ENCODE peak calls at places on chromosomes 5 and 9, in seven cellular contexts. One of them, this sample, is unnamed.

GRCh38 chr9:126591922-126592321 is 21.8 kb upstream of the LMX1B start:
- DNase-seq in NCI-H1105 treated with DMSO at 0.1 percent for 48 hours: peak
- DNase-seq in left cardiac atrium: no peak
- DNase-seq in dorsolateral prefrontal cortex: no peak
- DNase-seq in body of pancreas: no peak
- DNase-seq in C1 segment of cervical spinal cord: no peak
- DNase-seq in psoas muscle: no peak
- DNase-seq in this sample: no peak

GRCh38 chr5:96597441-96598020 is 64.6 kb upstream of the CAST start:
- DNase-seq in left cardiac atrium: no peak
- DNase-seq in body of pancreas: no peak
- DNase-seq in NCI-H1105 treated with DMSO at 0.1 percent for 48 hours: no peak
- DNase-seq in C1 segment of cervical spinal cord: no peak
- DNase-seq in psoas muscle: no peak
- DNase-seq in dorsolateral prefrontal cortex: no peak
- DNase-seq in this sample: no peak

GRCh38 chr9:13971910-13972655 is 341.9 kb downstream of the NFIB start:
- DNase-seq in NCI-H1105 treated with DMSO at 0.1 percent for 48 hours: no peak
- DNase-seq in C1 segment of cervical spinal cord: no peak
- DNase-seq in body of pancreas: no peak
- DNase-seq in left cardiac atrium: no peak
- DNase-seq in psoas muscle: no peak
- DNase-seq in dorsolateral prefrontal cortex: no peak
- DNase-seq in this sample: no peak

GRCh38 chr5:110536120-110537115 is 190.1 kb downstream of the TMEM232 start:
- DNase-seq in body of pancreas: peak
- DNase-seq in dorsolateral prefrontal cortex: no peak
- DNase-seq in NCI-H1105 treated with DMSO at 0.1 percent for 48 hours: no peak
- DNase-seq in left cardiac atrium: peak
- DNase-seq in C1 segment of cervical spinal cord: no peak
- DNase-seq in psoas muscle: no peak
- DNase-seq in this sample: no peak

GRCh38 chr5:50709471-50709870 is 43.0 kb downstream of the PARP8 start:
- DNase-seq in body of pancreas: no peak
- DNase-seq in C1 segment of cervical spinal cord: no peak
- DNase-seq in left cardiac atrium: no peak
- DNase-seq in dorsolateral prefrontal cortex: no peak
- DNase-seq in psoas muscle: no peak
- DNase-seq in NCI-H1105 treated with DMSO at 0.1 percent for 48 hours: no peak
- DNase-seq in this sample: no peak

GRCh38 chr5:4130819-4131218 is 535.2 kb downstream of the IRX1 start:
- DNase-seq in C1 segment of cervical spinal cord: no peak
- DNase-seq in left cardiac atrium: no peak
- DNase-seq in NCI-H1105 treated with DMSO at 0.1 percent for 48 hours: no peak
- DNase-seq in dorsolateral prefrontal cortex: no peak
- DNase-seq in psoas muscle: no peak
- DNase-seq in body of pancreas: no peak
- DNase-seq in this sample: no peak

GRCh38 chr5:148615644-148616283 is 38.6 kb downstream of the HTR4 start:
- DNase-seq in C1 segment of cervical spinal cord: no peak
- DNase-seq in body of pancreas: no peak
- DNase-seq in psoas muscle: no peak
- DNase-seq in left cardiac atrium: no peak
- DNase-seq in NCI-H1105 treated with DMSO at 0.1 percent for 48 hours: no peak
- DNase-seq in dorsolateral prefrontal cortex: no peak
- DNase-seq in this sample: no peak

GRCh38 chr5:76081811-76082783 is 1.1 kb upstream of the SV2C start:
- DNase-seq in left cardiac atrium: no peak
- DNase-seq in psoas muscle: no peak
- DNase-seq in body of pancreas: no peak
- DNase-seq in NCI-H1105 treated with DMSO at 0.1 percent for 48 hours: no peak
- DNase-seq in dorsolateral prefrontal cortex: no peak
- DNase-seq in C1 segment of cervical spinal cord: no peak
- DNase-seq in this sample: no peak

GRCh38 chr5:151036556-151036955 is 16.2 kb downstream of the GPX3 start:
- DNase-seq in left cardiac atrium: no peak
- DNase-seq in C1 segment of cervical spinal cord: no peak
- DNase-seq in NCI-H1105 treated with DMSO at 0.1 percent for 48 hours: peak
- DNase-seq in psoas muscle: no peak
- DNase-seq in dorsolateral prefrontal cortex: no peak
- DNase-seq in body of pancreas: no peak
- DNase-seq in this sample: no peak

GRCh38 chr5:25701936-25702335 is 1057.2 kb upstream of the CDH10 start:
- DNase-seq in C1 segment of cervical spinal cord: no peak
- DNase-seq in body of pancreas: no peak
- DNase-seq in NCI-H1105 treated with DMSO at 0.1 percent for 48 hours: no peak
- DNase-seq in psoas muscle: no peak
- DNase-seq in left cardiac atrium: no peak
- DNase-seq in dorsolateral prefrontal cortex: no peak
- DNase-seq in this sample: no peak

GRCh38 chr5:35780236-35780635 is 76.5 kb upstream of the IL7R start:
- DNase-seq in NCI-H1105 treated with DMSO at 0.1 percent for 48 hours: no peak
- DNase-seq in left cardiac atrium: no peak
- DNase-seq in dorsolateral prefrontal cortex: no peak
- DNase-seq in body of pancreas: no peak
- DNase-seq in C1 segment of cervical spinal cord: no peak
- DNase-seq in psoas muscle: no peak
- DNase-seq in this sample: no peak

GRCh38 chr5:151072234-151073025 is 8.4 kb downstream of the TNIP1 start:
- DNase-seq in dorsolateral prefrontal cortex: no peak
- DNase-seq in C1 segment of cervical spinal cord: no peak
- DNase-seq in psoas muscle: no peak
- DNase-seq in left cardiac atrium: no peak
- DNase-seq in body of pancreas: no peak
- DNase-seq in NCI-H1105 treated with DMSO at 0.1 percent for 48 hours: no peak
- DNase-seq in this sample: no peak

GRCh38 chr9:134393582-134394280 is 67.5 kb downstream of the RXRA start:
- DNase-seq in left cardiac atrium: no peak
- DNase-seq in body of pancreas: no peak
- DNase-seq in dorsolateral prefrontal cortex: no peak
- DNase-seq in psoas muscle: no peak
- DNase-seq in C1 segment of cervical spinal cord: no peak
- DNase-seq in NCI-H1105 treated with DMSO at 0.1 percent for 48 hours: no peak
- DNase-seq in this sample: no peak

GRCh38 chr5:56169281-56169680 is 63.8 kb downstream of the ANKRD55 start:
- DNase-seq in NCI-H1105 treated with DMSO at 0.1 percent for 48 hours: no peak
- DNase-seq in body of pancreas: no peak
- DNase-seq in left cardiac atrium: no peak
- DNase-seq in dorsolateral prefrontal cortex: no peak
- DNase-seq in C1 segment of cervical spinal cord: no peak
- DNase-seq in psoas muscle: no peak
- DNase-seq in this sample: no peak

GRCh38 chr9:137924761-137925369 is 47.3 kb downstream of the CACNA1B start:
- DNase-seq in dorsolateral prefrontal cortex: no peak
- DNase-seq in NCI-H1105 treated with DMSO at 0.1 percent for 48 hours: no peak
- DNase-seq in psoas muscle: no peak
- DNase-seq in body of pancreas: no peak
- DNase-seq in C1 segment of cervical spinal cord: no peak
- DNase-seq in left cardiac atrium: no peak
- DNase-seq in this sample: no peak

GRCh38 chr5:166093312-166093711 is 2198.1 kb upstream of the WWC1 start:
- DNase-seq in dorsolateral prefrontal cortex: no peak
- DNase-seq in NCI-H1105 treated with DMSO at 0.1 percent for 48 hours: no peak
- DNase-seq in left cardiac atrium: no peak
- DNase-seq in psoas muscle: no peak
- DNase-seq in body of pancreas: no peak
- DNase-seq in C1 segment of cervical spinal cord: no peak
- DNase-seq in this sample: no peak

GRCh38 chr9:36218011-36218410 is 27.3 kb downstream of the CLTA start:
- DNase-seq in dorsolateral prefrontal cortex: no peak
- DNase-seq in left cardiac atrium: no peak
- DNase-seq in NCI-H1105 treated with DMSO at 0.1 percent for 48 hours: peak
- DNase-seq in psoas muscle: no peak
- DNase-seq in body of pancreas: no peak
- DNase-seq in C1 segment of cervical spinal cord: no peak
- DNase-seq in this sample: no peak

GRCh38 chr9:129173296-129174101 is 4.6 kb downstream of the IER5L start:
- DNase-seq in body of pancreas: no peak
- DNase-seq in left cardiac atrium: no peak
- DNase-seq in psoas muscle: no peak
- DNase-seq in C1 segment of cervical spinal cord: no peak
- DNase-seq in NCI-H1105 treated with DMSO at 0.1 percent for 48 hours: no peak
- DNase-seq in dorsolateral prefrontal cortex: no peak
- DNase-seq in this sample: peak

GRCh38 chr5:133715622-133716021 is 103.3 kb upstream of the FSTL4 start:
- DNase-seq in psoas muscle: no peak
- DNase-seq in C1 segment of cervical spinal cord: no peak
- DNase-seq in dorsolateral prefrontal cortex: no peak
- DNase-seq in body of pancreas: no peak
- DNase-seq in NCI-H1105 treated with DMSO at 0.1 percent for 48 hours: no peak
- DNase-seq in left cardiac atrium: no peak
- DNase-seq in this sample: no peak

GRCh38 chr5:154406826-154407225 is 39.0 kb upstream of the SAP30L start:
- DNase-seq in NCI-H1105 treated with DMSO at 0.1 percent for 48 hours: no peak
- DNase-seq in body of pancreas: no peak
- DNase-seq in left cardiac atrium: no peak
- DNase-seq in psoas muscle: no peak
- DNase-seq in dorsolateral prefrontal cortex: no peak
- DNase-seq in C1 segment of cervical spinal cord: no peak
- DNase-seq in this sample: no peak

GRCh38 chr5:75331095-75332090 is 5.6 kb upstream of the HMGCR start:
- DNase-seq in dorsolateral prefrontal cortex: no peak
- DNase-seq in left cardiac atrium: no peak
- DNase-seq in NCI-H1105 treated with DMSO at 0.1 percent for 48 hours: no peak
- DNase-seq in psoas muscle: no peak
- DNase-seq in C1 segment of cervical spinal cord: no peak
- DNase-seq in body of pancreas: no peak
- DNase-seq in this sample: no peak

GRCh38 chr5:116444373-116445058 is 130.1 kb downstream of the SEMA6A start:
- DNase-seq in C1 segment of cervical spinal cord: no peak
- DNase-seq in left cardiac atrium: no peak
- DNase-seq in body of pancreas: no peak
- DNase-seq in NCI-H1105 treated with DMSO at 0.1 percent for 48 hours: no peak
- DNase-seq in dorsolateral prefrontal cortex: no peak
- DNase-seq in psoas muscle: no peak
- DNase-seq in this sample: no peak

GRCh38 chr5:148372883-148373282 is 10.9 kb upstream of the FBXO38 start:
- DNase-seq in left cardiac atrium: no peak
- DNase-seq in body of pancreas: no peak
- DNase-seq in C1 segment of cervical spinal cord: no peak
- DNase-seq in dorsolateral prefrontal cortex: no peak
- DNase-seq in psoas muscle: no peak
- DNase-seq in NCI-H1105 treated with DMSO at 0.1 percent for 48 hours: no peak
- DNase-seq in this sample: no peak

GRCh38 chr9:133113928-133114351 is 7.1 kb downstream of the RALGDS start:
- DNase-seq in left cardiac atrium: peak
- DNase-seq in psoas muscle: peak
- DNase-seq in NCI-H1105 treated with DMSO at 0.1 percent for 48 hours: no peak
- DNase-seq in body of pancreas: peak
- DNase-seq in dorsolateral prefrontal cortex: peak
- DNase-seq in C1 segment of cervical spinal cord: no peak
- DNase-seq in this sample: peak

GRCh38 chr9:35481347-35481975 is 8.4 kb upstream of the RUSC2 start:
- DNase-seq in C1 segment of cervical spinal cord: no peak
- DNase-seq in NCI-H1105 treated with DMSO at 0.1 percent for 48 hours: no peak
- DNase-seq in left cardiac atrium: peak
- DNase-seq in psoas muscle: peak
- DNase-seq in dorsolateral prefrontal cortex: no peak
- DNase-seq in body of pancreas: peak
- DNase-seq in this sample: no peak

GRCh38 chr9:91221332-91221731 is 140.4 kb downstream of the AUH start:
- DNase-seq in NCI-H1105 treated with DMSO at 0.1 percent for 48 hours: no peak
- DNase-seq in psoas muscle: no peak
- DNase-seq in left cardiac atrium: no peak
- DNase-seq in dorsolateral prefrontal cortex: no peak
- DNase-seq in C1 segment of cervical spinal cord: no peak
- DNase-seq in body of pancreas: no peak
- DNase-seq in this sample: no peak

GRCh38 chr5:66554211-66554610 is 42.0 kb upstream of the MAST4 start:
- DNase-seq in dorsolateral prefrontal cortex: no peak
- DNase-seq in C1 segment of cervical spinal cord: no peak
- DNase-seq in psoas muscle: no peak
- DNase-seq in body of pancreas: no peak
- DNase-seq in left cardiac atrium: no peak
- DNase-seq in NCI-H1105 treated with DMSO at 0.1 percent for 48 hours: no peak
- DNase-seq in this sample: no peak

GRCh38 chr5:164051745-164052144 is 546.3 kb downstream of the MAT2B start:
- DNase-seq in body of pancreas: no peak
- DNase-seq in psoas muscle: no peak
- DNase-seq in NCI-H1105 treated with DMSO at 0.1 percent for 48 hours: no peak
- DNase-seq in C1 segment of cervical spinal cord: no peak
- DNase-seq in left cardiac atrium: no peak
- DNase-seq in dorsolateral prefrontal cortex: no peak
- DNase-seq in this sample: no peak

GRCh38 chr5:157384971-157385709 is 74.9 kb upstream of the NIPAL4 start:
- DNase-seq in NCI-H1105 treated with DMSO at 0.1 percent for 48 hours: no peak
- DNase-seq in C1 segment of cervical spinal cord: no peak
- DNase-seq in body of pancreas: no peak
- DNase-seq in left cardiac atrium: peak
- DNase-seq in dorsolateral prefrontal cortex: no peak
- DNase-seq in psoas muscle: no peak
- DNase-seq in this sample: no peak